ENCODE peak calls at places on chromosomes 7 and 10, in seven cellular contexts. One of them, this sample, is unnamed.

GRCh38 chr7:99562832-99563231 is 4.4 kb downstream of the ZNF655 start:
- DNase-seq in hepatocyte: peak
- DNase-seq in GM23338: no peak
- DNase-seq in SK-N-SH: no peak
- DNase-seq in PC-3: peak
- DNase-seq in neural progenitor cell: no peak
- DNase-seq in HCT116: peak
- DNase-seq in this sample: no peak

GRCh38 chr10:75028748-75029147 is 82.7 kb upstream of the SAMD8 start:
- DNase-seq in hepatocyte: no peak
- DNase-seq in GM23338: no peak
- DNase-seq in SK-N-SH: no peak
- DNase-seq in PC-3: no peak
- DNase-seq in neural progenitor cell: no peak
- DNase-seq in HCT116: no peak
- DNase-seq in this sample: no peak

GRCh38 chr10:121819049-121819448 is 108.8 kb downstream of the ATE1 start:
- DNase-seq in hepatocyte: no peak
- DNase-seq in GM23338: no peak
- DNase-seq in SK-N-SH: no peak
- DNase-seq in PC-3: no peak
- DNase-seq in neural progenitor cell: no peak
- DNase-seq in HCT116: no peak
- DNase-seq in this sample: no peak

GRCh38 chr7:156954941-156955340 is 5.4 kb downstream of the NOM1 start:
- DNase-seq in hepatocyte: no peak
- DNase-seq in GM23338: no peak
- DNase-seq in SK-N-SH: no peak
- DNase-seq in PC-3: no peak
- DNase-seq in neural progenitor cell: no peak
- DNase-seq in HCT116: no peak
- DNase-seq in this sample: no peak

GRCh38 chr10:75617485-75618155 is 186.2 kb downstream of the LRMDA start:
- DNase-seq in hepatocyte: no peak
- DNase-seq in GM23338: no peak
- DNase-seq in SK-N-SH: no peak
- DNase-seq in PC-3: no peak
- DNase-seq in neural progenitor cell: no peak
- DNase-seq in HCT116: no peak
- DNase-seq in this sample: no peak

GRCh38 chr10:77970869-77971803 is 44.6 kb upstream of the DLG5 start:
- DNase-seq in hepatocyte: peak
- DNase-seq in GM23338: peak
- DNase-seq in SK-N-SH: peak
- DNase-seq in PC-3: peak
- DNase-seq in neural progenitor cell: peak
- DNase-seq in HCT116: no peak
- DNase-seq in this sample: peak

GRCh38 chr10:46547331-46547880 is 9.1 kb downstream of the GPRIN2 start:
- DNase-seq in hepatocyte: no peak
- DNase-seq in GM23338: no peak
- DNase-seq in SK-N-SH: peak
- DNase-seq in PC-3: no peak
- DNase-seq in neural progenitor cell: no peak
- DNase-seq in HCT116: no peak
- DNase-seq in this sample: no peak

GRCh38 chr7:44100458-44101303 is 3.5 kb upstream of the AEBP1 start:
- DNase-seq in hepatocyte: peak
- DNase-seq in GM23338: no peak
- DNase-seq in SK-N-SH: peak
- DNase-seq in PC-3: no peak
- DNase-seq in neural progenitor cell: no peak
- DNase-seq in HCT116: no peak
- DNase-seq in this sample: peak

GRCh38 chr7:74575083-74575803 is 82.3 kb upstream of the GTF2I start:
- DNase-seq in hepatocyte: peak
- DNase-seq in GM23338: no peak
- DNase-seq in SK-N-SH: no peak
- DNase-seq in PC-3: peak
- DNase-seq in neural progenitor cell: no peak
- DNase-seq in HCT116: no peak
- DNase-seq in this sample: no peak

GRCh38 chr10:110208614-110209398 is 1.4 kb downstream of the MXI1 start:
- DNase-seq in hepatocyte: peak
- DNase-seq in GM23338: no peak
- DNase-seq in SK-N-SH: peak
- DNase-seq in PC-3: peak
- DNase-seq in neural progenitor cell: peak
- DNase-seq in HCT116: no peak
- DNase-seq in this sample: peak

GRCh38 chr10:31773749-31774148 is 154.9 kb downstream of the ARHGAP12 start:
- DNase-seq in hepatocyte: no peak
- DNase-seq in GM23338: no peak
- DNase-seq in SK-N-SH: no peak
- DNase-seq in PC-3: no peak
- DNase-seq in neural progenitor cell: peak
- DNase-seq in HCT116: no peak
- DNase-seq in this sample: no peak

DNA sequence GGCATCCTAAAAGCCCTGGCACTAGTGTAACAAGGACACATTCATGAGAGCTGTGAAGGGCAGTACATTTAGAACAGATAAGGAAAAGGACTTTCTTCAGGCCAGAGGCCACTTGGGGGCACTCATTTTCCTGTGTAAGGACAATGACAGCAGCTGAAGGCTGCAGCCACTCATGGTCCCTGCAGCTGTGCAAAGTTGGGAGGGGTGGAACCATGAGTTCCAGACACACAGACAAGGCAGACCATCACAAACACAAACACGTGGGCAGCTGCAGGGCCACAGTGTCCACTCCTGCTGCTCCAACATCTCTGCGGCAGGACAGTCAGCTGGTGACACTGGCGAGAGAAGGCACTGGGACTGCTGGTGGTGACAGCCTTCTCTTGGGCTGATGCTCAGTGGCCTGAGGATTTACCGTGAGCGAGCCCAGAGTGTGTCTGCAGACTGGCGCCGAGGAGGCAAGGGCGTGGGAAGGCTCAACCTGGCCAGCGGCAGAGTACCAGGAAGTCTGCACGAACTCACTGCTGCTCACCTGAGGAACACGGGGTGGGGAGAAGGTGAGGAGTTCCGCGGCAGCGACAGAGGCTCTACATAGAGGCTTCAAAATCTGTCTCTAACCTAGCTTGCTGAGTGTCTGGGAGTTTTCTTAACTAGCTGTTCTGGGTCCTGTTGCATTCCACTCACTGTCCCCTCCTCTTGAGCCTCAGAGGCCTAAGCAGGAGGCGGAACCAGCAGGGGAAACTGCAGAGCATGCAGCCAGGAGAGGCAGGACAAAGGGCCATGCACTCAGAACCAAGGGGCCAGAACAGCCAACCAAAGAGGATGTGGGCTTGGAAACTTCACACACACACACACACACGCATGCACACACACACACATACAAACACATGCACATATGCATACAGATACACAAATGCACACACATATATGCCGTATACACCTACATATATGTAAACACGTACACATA is 76.5 kb upstream of the DDC start:
- DNase-seq in hepatocyte: no peak
- DNase-seq in GM23338: no peak
- DNase-seq in SK-N-SH: no peak
- DNase-seq in PC-3: no peak
- DNase-seq in neural progenitor cell: peak
- DNase-seq in HCT116: no peak
- DNase-seq in this sample: no peak
- TF ChIP-seq CTCF in hepatocyte: peak
- TF ChIP-seq CTCF in GM23338: no peak
- TF ChIP-seq CTCF in SK-N-SH: no peak
- TF ChIP-seq CTCF in PC-3: no peak
- TF ChIP-seq CTCF in neural progenitor cell: peak
- TF ChIP-seq CTCF in HCT116: no peak
- TF ChIP-seq CTCF in this sample: no peak

DNA sequence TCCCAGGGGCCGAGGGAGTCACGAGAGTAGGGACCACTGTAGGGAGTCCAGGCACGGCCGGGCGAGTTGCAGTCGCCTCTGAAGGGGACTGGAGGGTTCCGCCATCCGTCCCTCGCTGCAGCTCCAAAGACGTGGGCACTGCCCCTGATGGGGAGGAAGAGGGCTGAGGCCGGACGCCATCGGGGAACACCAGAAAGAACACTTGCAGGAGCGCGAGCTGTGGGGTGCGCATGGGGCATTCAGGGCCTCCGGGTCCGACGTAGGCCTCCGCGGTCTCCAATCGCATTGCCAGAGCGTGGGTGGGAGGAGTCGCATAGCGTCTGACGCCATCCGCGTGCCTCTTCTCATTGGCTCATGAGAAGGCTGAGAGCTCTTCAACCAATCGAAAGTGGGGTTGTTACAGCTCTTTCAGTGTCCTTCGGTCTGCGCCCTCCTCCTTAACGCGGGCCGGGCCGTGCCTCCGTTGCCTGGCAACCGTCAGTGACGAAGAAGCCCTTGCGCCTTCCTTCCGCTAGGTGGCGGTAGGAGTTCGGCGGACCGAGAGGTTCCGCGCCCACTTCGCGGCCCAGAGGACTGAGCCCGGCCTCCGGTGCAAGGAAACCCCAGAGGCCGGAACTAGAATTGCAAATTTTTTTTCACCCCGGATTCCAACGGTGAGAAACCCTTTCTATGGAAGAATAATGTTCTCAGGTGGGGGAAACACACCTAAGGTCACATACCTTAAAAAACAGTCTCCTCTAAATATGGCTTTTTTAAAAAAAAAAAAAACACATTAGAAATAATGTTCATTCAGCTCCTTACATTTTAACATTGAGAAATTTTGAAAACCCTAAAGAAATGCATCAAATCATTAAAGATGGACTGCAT is at the start of gene TCTN3:
- DNase-seq in hepatocyte: peak
- DNase-seq in GM23338: peak
- DNase-seq in SK-N-SH: peak
- DNase-seq in PC-3: peak
- DNase-seq in neural progenitor cell: peak
- DNase-seq in HCT116: peak
- DNase-seq in this sample: peak
- H3K27ac ChIP-seq in hepatocyte: peak
- H3K27ac ChIP-seq in GM23338: peak
- H3K27ac ChIP-seq in SK-N-SH: peak
- H3K27ac ChIP-seq in PC-3: no peak
- H3K27ac ChIP-seq in neural progenitor cell: peak
- H3K27ac ChIP-seq in HCT116: peak
- H3K27ac ChIP-seq in this sample: no peak

GRCh38 chr7:76142861-76143260 is 58.8 kb upstream of the SRRM3 start:
- DNase-seq in hepatocyte: no peak
- DNase-seq in GM23338: no peak
- DNase-seq in SK-N-SH: no peak
- DNase-seq in PC-3: no peak
- DNase-seq in neural progenitor cell: no peak
- DNase-seq in HCT116: no peak
- DNase-seq in this sample: peak
- TF ChIP-seq EZH2phosphoT487 in hepatocyte: no peak
- TF ChIP-seq EZH2phosphoT487 in GM23338: no peak
- TF ChIP-seq EZH2phosphoT487 in SK-N-SH: no peak
- TF ChIP-seq EZH2phosphoT487 in PC-3: no peak
- TF ChIP-seq EZH2phosphoT487 in neural progenitor cell: no peak
- TF ChIP-seq EZH2phosphoT487 in HCT116: no peak
- TF ChIP-seq EZH2phosphoT487 in this sample: no peak

DNA sequence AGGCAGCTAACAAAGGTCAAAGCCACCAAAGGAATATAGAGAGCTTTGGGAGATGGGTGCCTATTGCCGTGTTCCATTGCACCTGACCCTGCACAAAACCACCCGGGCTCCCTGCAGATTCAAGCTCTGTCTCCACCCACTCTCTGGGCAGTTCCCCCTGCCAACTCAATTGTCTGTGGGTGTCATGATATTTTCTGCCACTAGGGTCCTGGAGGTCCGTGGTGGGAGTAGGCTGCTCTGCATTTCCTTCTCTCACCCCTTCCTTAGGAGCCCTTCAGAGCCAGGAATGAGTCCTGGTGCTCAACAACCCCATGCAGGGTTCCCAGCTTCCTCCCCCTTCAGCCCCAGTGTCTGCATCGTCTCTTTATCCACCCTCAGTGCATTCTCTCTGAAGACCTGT is 34.1 kb downstream of the PNLIPRP2 start:
- DNase-seq in hepatocyte: no peak
- DNase-seq in GM23338: peak
- DNase-seq in SK-N-SH: peak
- DNase-seq in PC-3: peak
- DNase-seq in neural progenitor cell: peak
- DNase-seq in HCT116: peak
- DNase-seq in this sample: no peak
- TF ChIP-seq CTCF in hepatocyte: peak
- TF ChIP-seq CTCF in GM23338: peak
- TF ChIP-seq CTCF in SK-N-SH: peak
- TF ChIP-seq CTCF in PC-3: peak
- TF ChIP-seq CTCF in neural progenitor cell: peak
- TF ChIP-seq CTCF in HCT116: peak
- TF ChIP-seq CTCF in this sample: peak

DNA sequence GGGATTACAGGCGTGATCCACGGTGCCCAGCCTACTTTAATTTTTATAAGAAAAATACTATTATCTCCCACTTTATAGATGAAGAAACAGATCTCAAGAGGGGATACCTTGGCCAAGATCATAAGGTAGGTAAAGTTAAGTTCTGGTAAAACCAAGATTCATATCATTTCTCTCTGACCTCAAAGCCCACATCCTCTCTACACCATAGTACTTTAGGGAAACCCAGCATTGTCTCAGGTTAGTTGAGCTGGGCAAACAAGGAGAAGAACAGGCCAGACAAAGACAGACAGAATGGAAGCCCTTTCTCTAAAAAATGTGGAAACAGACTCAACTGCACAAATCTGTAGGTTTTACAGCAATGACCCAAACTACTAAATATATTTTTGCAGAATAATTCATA is 197.7 kb upstream of the FRMD4A start:
- DNase-seq in hepatocyte: no peak
- DNase-seq in GM23338: no peak
- DNase-seq in SK-N-SH: no peak
- DNase-seq in PC-3: no peak
- DNase-seq in neural progenitor cell: no peak
- DNase-seq in HCT116: no peak
- DNase-seq in this sample: no peak
- H3K27ac ChIP-seq in hepatocyte: peak
- H3K27ac ChIP-seq in GM23338: no peak
- H3K27ac ChIP-seq in SK-N-SH: no peak
- H3K27ac ChIP-seq in PC-3: no peak
- H3K27ac ChIP-seq in neural progenitor cell: no peak
- H3K27ac ChIP-seq in HCT116: no peak
- H3K27ac ChIP-seq in this sample: no peak

DNA sequence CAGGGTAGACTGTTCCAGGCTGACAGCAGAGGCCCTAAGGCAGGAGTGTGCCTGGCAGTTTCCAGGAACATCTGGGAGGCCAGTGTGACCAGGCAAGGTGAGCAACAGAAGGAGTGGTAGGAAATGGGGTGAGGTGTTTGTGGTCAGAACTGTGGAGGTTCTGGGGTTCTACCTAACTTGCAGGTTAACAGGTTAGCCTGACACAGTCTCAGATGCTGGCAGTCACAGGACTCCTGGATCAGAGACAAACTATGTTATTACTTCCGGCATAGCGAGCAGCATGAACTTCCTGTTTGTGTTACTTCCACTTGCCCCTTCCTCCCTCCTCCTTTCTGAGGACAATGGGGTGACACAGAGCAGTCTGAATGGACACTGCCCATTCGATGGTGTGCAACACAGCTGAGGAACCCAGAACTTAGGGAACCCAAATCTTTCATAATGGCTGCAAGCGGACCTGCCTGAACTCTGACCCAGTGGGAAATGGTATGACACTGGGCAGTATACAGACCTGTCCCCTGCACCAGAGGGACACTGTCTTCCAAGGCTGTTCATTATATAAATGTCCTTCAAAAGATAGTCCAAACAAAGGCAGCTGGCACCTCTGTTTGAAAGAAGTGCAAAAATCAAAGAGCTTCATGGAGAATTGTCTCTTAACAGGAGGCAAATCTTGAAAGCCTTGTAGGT is 3.9 kb upstream of the SAR1A start:
- DNase-seq in hepatocyte: no peak
- DNase-seq in GM23338: no peak
- DNase-seq in SK-N-SH: no peak
- DNase-seq in PC-3: peak
- DNase-seq in neural progenitor cell: no peak
- DNase-seq in HCT116: no peak
- DNase-seq in this sample: peak
- TF ChIP-seq EZH2phosphoT487 in hepatocyte: no peak
- TF ChIP-seq EZH2phosphoT487 in GM23338: no peak
- TF ChIP-seq EZH2phosphoT487 in SK-N-SH: no peak
- TF ChIP-seq EZH2phosphoT487 in PC-3: no peak
- TF ChIP-seq EZH2phosphoT487 in neural progenitor cell: no peak
- TF ChIP-seq EZH2phosphoT487 in HCT116: no peak
- TF ChIP-seq EZH2phosphoT487 in this sample: no peak

This sample was measured in OCI-LY7.